ENCODE peak calls at places on chromosomes 1 and 21, in five cellular contexts. Z is tibial nerve, F is progenitor cell of endocrine pancreas, K is GM13977, M is fibroblast of pulmonary artery. S is an unnamed sample.

GRCh38 chr1:235601087-235601486 is 48.5 kb downstream of the GNG4 start:
- DNase-seq in F (no peak), K (no peak), Z (no peak), M (peak; percentile 21), S (peak; percentile 37)

GRCh38 chr1:32349211-32349708 is 13.0 kb downstream of the FAM229A start:
- DNase-seq in Z (no peak), M (peak; percentile 94), F (no peak), K (no peak), S (no peak)

GRCh38 chr1:19517017-19517416 is 31.7 kb upstream of the CAPZB start:
- DNase-seq in M (no peak), K (no peak), Z (no peak), F (no peak), S (no peak)

GRCh38 chr1:25807480-25808390 is 7.7 kb downstream of the SELENON start:
- DNase-seq in M (no peak), K (no peak), F (no peak), Z (no peak), S (no peak)

GRCh38 chr1:7589774-7590425 is 181.2 kb upstream of the VAMP3 start:
- DNase-seq in K (no peak), Z (no peak), M (no peak), F (no peak), S (no peak)

GRCh38 chr21:15928686-15929085 is 198.9 kb downstream of the USP25 start:
- DNase-seq in M (no peak), Z (no peak), F (no peak), K (no peak), S (no peak)

GRCh38 chr1:178541829-178542553 is 29.1 kb downstream of the TEX35 start:
- DNase-seq in Z (no peak), K (peak; percentile 75), F (peak; percentile 62), M (peak; percentile 9), S (peak; percentile 60)

GRCh38 chr1:169571450-169571849 is 14.8 kb downstream of the F5 start:
- DNase-seq in M (no peak), K (no peak), Z (no peak), F (no peak), S (no peak)

GRCh38 chr1:156241926-156242325 is at the start of gene BGLAP:
- DNase-seq in K (no peak), F (no peak), M (no peak), Z (no peak), S (no peak)

GRCh38 chr1:177355575-177355974 is 184.8 kb downstream of the BRINP2 start:
- DNase-seq in F (peak; percentile 12), M (peak; percentile 48), K (peak; percentile 11), Z (no peak), S (peak; percentile 40)

GRCh38 chr1:175725684-175726083 is 17.7 kb downstream of the TNR start:
- DNase-seq in K (peak; percentile 23), Z (no peak), F (peak; percentile 49), M (peak; percentile 41), S (no peak)

GRCh38 chr1:22780696-22781095 is 70.1 kb downstream of the EPHB2 start:
- DNase-seq in Z (no peak), M (peak; percentile 18), F (no peak), K (no peak), S (peak; percentile 57)

GRCh38 chr21:32030146-32030652 is 157.4 kb downstream of the HUNK start:
- DNase-seq in F (no peak), M (no peak), Z (no peak), K (no peak), S (no peak)

GRCh38 chr1:216705686-216706085 is 17.5 kb downstream of the ESRRG start:
- DNase-seq in F (no peak), K (no peak), Z (no peak), M (no peak), S (peak; percentile 47)

GRCh38 chr1:222974496-222974895 is 159.7 kb downstream of the DISP1 start:
- DNase-seq in F (no peak), K (no peak), Z (no peak), M (peak; percentile 86), S (no peak)

GRCh38 chr21:25080706-25081495 is 526.4 kb downstream of the MRPL39 start:
- DNase-seq in Z (no peak), M (no peak), F (no peak), K (no peak), S (no peak)

GRCh38 chr1:209741198-209741597 is 14.7 kb upstream of the TRAF3IP3 start:
- DNase-seq in M (no peak), K (no peak), F (no peak), Z (no peak), S (no peak)

GRCh38 chr1:24901791-24902470 is 28.1 kb downstream of the RUNX3 start:
- DNase-seq in Z (no peak), M (no peak), K (peak; percentile 36), F (no peak), S (no peak)

GRCh38 chr1:218347316-218347712 is 2.2 kb downstream of the TGFB2 start:
- DNase-seq in Z (no peak), M (peak; percentile 60), F (no peak), K (no peak), S (no peak)

GRCh38 chr21:38300180-38300579 is 43.4 kb downstream of the KCNJ15 start:
- DNase-seq in K (no peak), Z (no peak), F (no peak), M (no peak), S (no peak)

GRCh38 chr1:229381234-229381633 is 38.4 kb upstream of the CCSAP start:
- DNase-seq in M (no peak), K (no peak), Z (no peak), F (no peak), S (peak; percentile 32)

GRCh38 chr1:156754219-156754618 is 2.7 kb upstream of the HDGF start:
- DNase-seq in M (no peak), Z (no peak), F (no peak), K (no peak), S (no peak)

DNA sequence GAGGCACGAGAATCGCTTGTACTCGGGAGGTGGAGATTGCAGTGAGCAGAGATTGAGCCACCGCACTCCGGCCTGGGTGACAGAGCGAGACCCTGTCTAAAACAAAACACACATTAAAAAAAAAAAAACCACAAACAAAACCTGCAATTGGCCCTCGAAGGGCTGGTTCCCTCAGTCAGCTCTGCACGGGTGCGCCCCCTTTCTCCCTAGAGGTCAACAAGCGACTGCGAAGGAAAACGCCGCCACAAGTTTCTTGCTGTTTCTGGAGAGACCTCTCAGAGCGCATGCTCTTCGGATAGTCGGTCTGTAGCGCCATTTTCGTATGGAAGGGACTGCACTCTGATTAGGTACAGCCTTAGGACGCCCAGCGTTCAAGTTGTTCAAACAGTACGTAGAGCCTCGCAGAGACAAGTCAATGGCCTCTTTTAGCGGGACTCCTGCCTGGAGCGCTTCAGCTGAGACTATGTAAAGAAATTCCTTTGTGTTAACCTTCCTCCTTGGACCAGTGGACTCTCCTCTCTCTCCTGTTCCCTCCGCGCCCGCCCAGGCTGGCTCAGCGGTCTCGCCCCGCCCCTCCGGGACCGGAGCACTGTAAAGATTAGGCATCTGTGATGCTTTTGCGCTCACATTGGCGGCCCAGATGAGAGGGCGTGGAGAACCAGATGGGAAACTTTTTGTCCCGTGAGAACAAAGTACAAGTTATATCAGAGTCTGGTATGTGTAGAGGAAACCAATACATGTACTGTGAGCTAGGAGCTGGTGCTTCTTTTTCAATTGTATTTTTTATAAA is 1.0 kb upstream of the CDC14A start:
- DNase-seq in M (peak; percentile 89), K (peak; percentile 80), Z (peak; percentile 75), F (peak; percentile 75), S (peak; percentile 89)
- TF ChIP-seq CTCF in M (peak; percentile 16), K (peak; percentile 64), Z (no peak), F (peak; percentile 56), S (no peak)

GRCh38 chr1:205420938-205421337 is 918 bp downstream of the LEMD1 start:
- DNase-seq in K (no peak), Z (no peak), F (no peak), M (no peak), S (no peak)

GRCh38 chr1:205421728-205422127 is at the start of gene LEMD1:
- DNase-seq in F (no peak), Z (no peak), K (no peak), M (no peak), S (no peak)

GRCh38 chr1:205423814-205424399 is 2.1 kb upstream of the LEMD1 start:
- DNase-seq in M (no peak), K (no peak), F (no peak), Z (no peak), S (no peak)

GRCh38 chr1:205424881-205425635 is 3.2 kb upstream of the LEMD1 start:
- DNase-seq in F (no peak), Z (no peak), M (no peak), K (no peak), S (no peak)

GRCh38 chr1:205423248-205423647 is 1.4 kb upstream of the LEMD1 start:
- DNase-seq in Z (no peak), F (no peak), K (no peak), M (no peak), S (no peak)
- TF ChIP-seq CTCF in Z (no peak), F (no peak), K (no peak), M (peak; percentile 9), S (no peak)

GRCh38 chr1:38030596-38031512 is 15.7 kb downstream of the POU3F1 start:
- DNase-seq in F (no peak), K (no peak), M (no peak), Z (no peak), S (no peak)

GRCh38 chr1:38029725-38030511 is 16.7 kb downstream of the POU3F1 start:
- DNase-seq in K (peak; percentile 77), F (no peak), M (peak; percentile 68), Z (no peak), S (no peak)

GRCh38 chr1:38028671-38029070 is 16.1 kb downstream of the UTP11 start:
- DNase-seq in M (no peak), K (peak; percentile 31), Z (no peak), F (no peak), S (peak; percentile 47)

GRCh38 chr1:38028105-38028591 is 15.6 kb downstream of the UTP11 start:
- DNase-seq in K (peak; percentile 84), M (no peak), Z (no peak), F (no peak), S (no peak)

GRCh38 chr1:38029081-38029681 is 16.6 kb downstream of the UTP11 start:
- DNase-seq in F (no peak), M (peak; percentile 38), Z (no peak), K (peak; percentile 15), S (peak; percentile 56)
- TF ChIP-seq CTCF in F (no peak), M (peak; percentile 1), Z (no peak), K (no peak), S (no peak)

GRCh38 chr1:2821970-2822620 is 20.6 kb upstream of the TTC34 start:
- DNase-seq in K (no peak), Z (no peak), M (no peak), F (no peak), S (peak; percentile 61)
- TF ChIP-seq CTCF in K (peak; percentile 12), Z (peak; percentile 63), M (no peak), F (no peak), S (peak; percentile 80)

S was measured in glutamatergic neuron.